ENCODE peak calls at places on chromosomes 2 and 18, in six cellular contexts. One of them, this sample, is unnamed.

GRCh38 chr2:189633392-189633811 is 27.9 kb upstream of the ASNSD1 start:
- DNase-seq in right atrium auricular region: no peak
- DNase-seq in stimulated activated CD4-positive, alpha-beta T cell treated with anti-CD3 and anti-CD28 coated beads, Interleukin-1b, Interleukin-23, amount 100 ng/mL, for 24 hours: no peak
- DNase-seq in non-pigmented ciliary epithelial cell: no peak
- DNase-seq in NCI-H774: no peak
- DNase-seq in neural crest cell: no peak
- DNase-seq in this sample: no peak

GRCh38 chr18:79983793-79984192 is 4.6 kb downstream of the TXNL4A start:
- DNase-seq in right atrium auricular region: no peak
- DNase-seq in neural crest cell: no peak
- DNase-seq in NCI-H774: no peak
- DNase-seq in non-pigmented ciliary epithelial cell: no peak
- DNase-seq in stimulated activated CD4-positive, alpha-beta T cell treated with anti-CD3 and anti-CD28 coated beads, Interleukin-1b, Interleukin-23, amount 100 ng/mL, for 24 hours: no peak
- DNase-seq in this sample: no peak

GRCh38 chr2:239518286-239519080 is 117.7 kb upstream of the HDAC4 start:
- DNase-seq in neural crest cell: no peak
- DNase-seq in stimulated activated CD4-positive, alpha-beta T cell treated with anti-CD3 and anti-CD28 coated beads, Interleukin-1b, Interleukin-23, amount 100 ng/mL, for 24 hours: no peak
- DNase-seq in right atrium auricular region: no peak
- DNase-seq in NCI-H774: no peak
- DNase-seq in non-pigmented ciliary epithelial cell: no peak
- DNase-seq in this sample: no peak

GRCh38 chr2:37802899-37803379 is 122.1 kb upstream of the RMDN2 start:
- DNase-seq in neural crest cell: no peak
- DNase-seq in stimulated activated CD4-positive, alpha-beta T cell treated with anti-CD3 and anti-CD28 coated beads, Interleukin-1b, Interleukin-23, amount 100 ng/mL, for 24 hours: no peak
- DNase-seq in NCI-H774: no peak
- DNase-seq in right atrium auricular region: no peak
- DNase-seq in non-pigmented ciliary epithelial cell: peak
- DNase-seq in this sample: peak

GRCh38 chr18:49207373-49207772 is 253.1 kb downstream of the DYM start:
- DNase-seq in non-pigmented ciliary epithelial cell: peak
- DNase-seq in right atrium auricular region: no peak
- DNase-seq in neural crest cell: no peak
- DNase-seq in stimulated activated CD4-positive, alpha-beta T cell treated with anti-CD3 and anti-CD28 coated beads, Interleukin-1b, Interleukin-23, amount 100 ng/mL, for 24 hours: no peak
- DNase-seq in NCI-H774: no peak
- DNase-seq in this sample: peak

GRCh38 chr2:1708476-1709334 is 35.6 kb downstream of the PXDN start:
- DNase-seq in non-pigmented ciliary epithelial cell: no peak
- DNase-seq in neural crest cell: no peak
- DNase-seq in right atrium auricular region: no peak
- DNase-seq in NCI-H774: peak
- DNase-seq in stimulated activated CD4-positive, alpha-beta T cell treated with anti-CD3 and anti-CD28 coated beads, Interleukin-1b, Interleukin-23, amount 100 ng/mL, for 24 hours: no peak
- DNase-seq in this sample: no peak

GRCh38 chr2:230898016-230898415 is 27.0 kb downstream of the GPR55 start:
- DNase-seq in non-pigmented ciliary epithelial cell: no peak
- DNase-seq in right atrium auricular region: no peak
- DNase-seq in NCI-H774: no peak
- DNase-seq in neural crest cell: no peak
- DNase-seq in stimulated activated CD4-positive, alpha-beta T cell treated with anti-CD3 and anti-CD28 coated beads, Interleukin-1b, Interleukin-23, amount 100 ng/mL, for 24 hours: no peak
- DNase-seq in this sample: no peak

GRCh38 chr2:122018736-122019135 is 263.3 kb downstream of the TSN start:
- DNase-seq in NCI-H774: no peak
- DNase-seq in neural crest cell: no peak
- DNase-seq in stimulated activated CD4-positive, alpha-beta T cell treated with anti-CD3 and anti-CD28 coated beads, Interleukin-1b, Interleukin-23, amount 100 ng/mL, for 24 hours: no peak
- DNase-seq in right atrium auricular region: no peak
- DNase-seq in non-pigmented ciliary epithelial cell: no peak
- DNase-seq in this sample: no peak

GRCh38 chr2:177314722-177315264 is 50.3 kb upstream of the NFE2L2 start:
- DNase-seq in NCI-H774: no peak
- DNase-seq in non-pigmented ciliary epithelial cell: no peak
- DNase-seq in right atrium auricular region: no peak
- DNase-seq in stimulated activated CD4-positive, alpha-beta T cell treated with anti-CD3 and anti-CD28 coated beads, Interleukin-1b, Interleukin-23, amount 100 ng/mL, for 24 hours: no peak
- DNase-seq in neural crest cell: no peak
- DNase-seq in this sample: no peak

GRCh38 chr2:131154071-131154531 is 49.0 kb downstream of the PLEKHB2 start:
- DNase-seq in neural crest cell: peak
- DNase-seq in right atrium auricular region: no peak
- DNase-seq in NCI-H774: peak
- DNase-seq in non-pigmented ciliary epithelial cell: peak
- DNase-seq in stimulated activated CD4-positive, alpha-beta T cell treated with anti-CD3 and anti-CD28 coated beads, Interleukin-1b, Interleukin-23, amount 100 ng/mL, for 24 hours: peak
- DNase-seq in this sample: peak

GRCh38 chr2:227864161-227864756 is 7.2 kb upstream of the DAW1 start:
- DNase-seq in stimulated activated CD4-positive, alpha-beta T cell treated with anti-CD3 and anti-CD28 coated beads, Interleukin-1b, Interleukin-23, amount 100 ng/mL, for 24 hours: no peak
- DNase-seq in neural crest cell: no peak
- DNase-seq in NCI-H774: no peak
- DNase-seq in non-pigmented ciliary epithelial cell: no peak
- DNase-seq in right atrium auricular region: no peak
- DNase-seq in this sample: no peak

GRCh38 chr2:112065966-112066365 is 10.9 kb downstream of the TMEM87B start:
- DNase-seq in stimulated activated CD4-positive, alpha-beta T cell treated with anti-CD3 and anti-CD28 coated beads, Interleukin-1b, Interleukin-23, amount 100 ng/mL, for 24 hours: no peak
- DNase-seq in right atrium auricular region: no peak
- DNase-seq in non-pigmented ciliary epithelial cell: peak
- DNase-seq in neural crest cell: no peak
- DNase-seq in NCI-H774: no peak
- DNase-seq in this sample: peak

GRCh38 chr2:240126731-240127130 is 9.4 kb downstream of the COPS9 start:
- DNase-seq in neural crest cell: no peak
- DNase-seq in right atrium auricular region: no peak
- DNase-seq in NCI-H774: no peak
- DNase-seq in stimulated activated CD4-positive, alpha-beta T cell treated with anti-CD3 and anti-CD28 coated beads, Interleukin-1b, Interleukin-23, amount 100 ng/mL, for 24 hours: no peak
- DNase-seq in non-pigmented ciliary epithelial cell: no peak
- DNase-seq in this sample: no peak

GRCh38 chr2:68391099-68391498 is 26.0 kb downstream of the PLEK start:
- DNase-seq in non-pigmented ciliary epithelial cell: no peak
- DNase-seq in right atrium auricular region: no peak
- DNase-seq in NCI-H774: no peak
- DNase-seq in stimulated activated CD4-positive, alpha-beta T cell treated with anti-CD3 and anti-CD28 coated beads, Interleukin-1b, Interleukin-23, amount 100 ng/mL, for 24 hours: no peak
- DNase-seq in neural crest cell: no peak
- DNase-seq in this sample: no peak

GRCh38 chr2:127128508-127128907 is 21.6 kb upstream of the BIN1 start:
- DNase-seq in right atrium auricular region: peak
- DNase-seq in NCI-H774: peak
- DNase-seq in stimulated activated CD4-positive, alpha-beta T cell treated with anti-CD3 and anti-CD28 coated beads, Interleukin-1b, Interleukin-23, amount 100 ng/mL, for 24 hours: no peak
- DNase-seq in non-pigmented ciliary epithelial cell: no peak
- DNase-seq in neural crest cell: no peak
- DNase-seq in this sample: no peak

GRCh38 chr2:222451270-222451674 is 26.9 kb downstream of the SGPP2 start:
- DNase-seq in right atrium auricular region: no peak
- DNase-seq in NCI-H774: no peak
- DNase-seq in non-pigmented ciliary epithelial cell: no peak
- DNase-seq in stimulated activated CD4-positive, alpha-beta T cell treated with anti-CD3 and anti-CD28 coated beads, Interleukin-1b, Interleukin-23, amount 100 ng/mL, for 24 hours: no peak
- DNase-seq in neural crest cell: no peak
- DNase-seq in this sample: no peak

GRCh38 chr2:1032030-1032429 is 81.4 kb downstream of the SNTG2 start:
- DNase-seq in right atrium auricular region: no peak
- DNase-seq in non-pigmented ciliary epithelial cell: no peak
- DNase-seq in stimulated activated CD4-positive, alpha-beta T cell treated with anti-CD3 and anti-CD28 coated beads, Interleukin-1b, Interleukin-23, amount 100 ng/mL, for 24 hours: no peak
- DNase-seq in NCI-H774: no peak
- DNase-seq in neural crest cell: no peak
- DNase-seq in this sample: no peak

GRCh38 chr18:10858477-10858876 is 290.9 kb downstream of the PIEZO2 start:
- DNase-seq in non-pigmented ciliary epithelial cell: no peak
- DNase-seq in neural crest cell: no peak
- DNase-seq in right atrium auricular region: no peak
- DNase-seq in NCI-H774: no peak
- DNase-seq in stimulated activated CD4-positive, alpha-beta T cell treated with anti-CD3 and anti-CD28 coated beads, Interleukin-1b, Interleukin-23, amount 100 ng/mL, for 24 hours: no peak
- DNase-seq in this sample: no peak

This sample was measured in HS-5.